ENCODE peak calls at places on chromosomes 2 and 18, in four cellular contexts. R is heart left ventricle, H is GM12864, E is RWPE1. J is an unnamed sample.

GRCh38 chr18:41121116-41121826 is 833.8 kb upstream of the PIK3C3 start:
- DNase-seq in R (no peak), H (no peak), E (no peak), J (no peak)

GRCh38 chr2:3680548-3681345 is 22.6 kb upstream of the DCDC2C start:
- DNase-seq in R (no peak), H (no peak), E (no peak), J (no peak)

GRCh38 chr2:69050802-69051201 is 37.8 kb downstream of the ANTXR1 start:
- DNase-seq in R (no peak), H (no peak), E (no peak), J (no peak)

GRCh38 chr18:32896781-32897547 is 124.1 kb upstream of the KLHL14 start:
- DNase-seq in R (no peak), H (no peak), E (no peak), J (no peak)

GRCh38 chr2:162103443-162104009 is 29.5 kb upstream of the DPP4 start:
- DNase-seq in R (no peak), H (no peak), E (no peak), J (no peak)

GRCh38 chr18:45464619-45465018 is 150.7 kb upstream of the SLC14A2 start:
- DNase-seq in R (no peak), H (no peak), E (no peak), J (no peak)

GRCh38 chr2:18993756-18994155 is 364.7 kb downstream of the OSR1 start:
- DNase-seq in R (no peak), H (no peak), E (no peak), J (no peak)

GRCh38 chr2:26693287-26693849 is 846 bp downstream of the KCNK3 start:
- DNase-seq in R (no peak), H (no peak), E (no peak), J (peak; percentile 37)

GRCh38 chr2:108074945-108075344 is 88.6 kb downstream of the SLC5A7 start:
- DNase-seq in R (no peak), H (no peak), E (no peak), J (no peak)

GRCh38 chr2:159030674-159031380 is 62.4 kb downstream of the TANC1 start:
- DNase-seq in R (peak; percentile 75), H (no peak), E (peak; percentile 60), J (no peak)

GRCh38 chr18:32093106-32093511 is 1.4 kb downstream of the RNF138 start:
- DNase-seq in R (peak; percentile 33), H (peak; percentile 57), E (peak; percentile 52), J (peak; percentile 50)

GRCh38 chr2:190283783-190284182 is 35.8 kb downstream of the HIBCH start:
- DNase-seq in R (no peak), H (no peak), E (peak; percentile 15), J (no peak)

GRCh38 chr2:30894498-30895119 is 87.4 kb upstream of the CAPN13 start:
- DNase-seq in R (no peak), H (no peak), E (no peak), J (no peak)

GRCh38 chr2:240142256-240142775 is 1.9 kb upstream of the OTOS start:
- DNase-seq in R (no peak), H (no peak), E (no peak), J (no peak)
- TF ChIP-seq CTCF in R (no peak), H (no peak), E (no peak), J (no peak)

DNA sequence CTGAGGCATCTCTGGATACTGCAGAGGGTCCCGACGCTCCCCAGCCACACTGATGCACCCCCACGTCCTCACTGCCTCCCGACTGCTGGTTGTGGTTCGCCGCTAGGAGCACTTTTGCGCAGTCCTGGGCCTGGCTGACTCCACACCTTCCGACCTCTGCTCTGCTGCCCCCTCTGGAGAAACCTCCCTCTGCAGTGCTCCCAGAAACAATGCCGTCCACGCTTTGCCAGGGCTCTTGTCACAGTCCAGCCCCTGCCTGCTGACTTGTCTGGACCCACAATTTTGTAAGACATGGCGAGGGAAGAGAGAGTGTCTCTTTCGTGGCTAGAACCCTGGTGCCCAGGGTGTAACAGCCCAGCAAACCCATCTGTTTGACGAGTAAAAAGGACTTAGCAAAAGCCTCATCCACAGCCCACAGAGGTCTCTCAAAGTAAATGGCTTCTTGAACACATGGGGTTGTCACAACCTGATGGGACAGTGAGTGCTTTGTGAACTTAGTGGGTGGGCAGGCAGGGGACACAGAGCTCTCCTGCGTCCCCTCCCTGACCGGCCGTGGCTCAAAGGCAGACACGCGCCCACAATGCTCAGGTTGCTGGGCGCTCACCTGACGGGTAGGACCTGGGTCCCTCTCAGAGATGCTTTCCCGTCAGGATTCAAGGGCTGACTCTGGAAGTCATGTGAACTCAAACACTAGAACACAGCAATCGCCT is 4.0 kb downstream of the COPS9 start:
- DNase-seq in R (peak; percentile 11), H (no peak), E (no peak), J (no peak)
- TF ChIP-seq CTCF in R (no peak), H (peak; percentile 19), E (no peak), J (no peak)

DNA sequence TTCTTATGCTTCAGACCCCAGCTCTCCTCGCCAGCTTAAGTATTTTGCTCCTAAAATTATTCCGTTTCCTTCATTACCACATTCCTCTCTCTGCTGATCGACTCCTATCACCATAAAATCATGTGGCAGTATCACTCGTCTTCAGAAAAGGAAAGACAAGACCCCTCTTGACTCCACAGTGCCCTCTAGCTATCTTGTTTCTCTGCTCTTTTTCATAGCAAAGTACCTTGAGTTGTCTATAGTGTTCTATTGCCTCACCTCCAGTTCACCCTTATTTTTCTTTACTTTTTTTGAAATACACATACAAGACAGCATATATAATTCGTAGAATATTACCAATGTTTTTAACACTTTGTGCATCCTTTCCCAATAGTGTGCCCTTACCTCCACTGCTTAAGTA is 273.2 kb upstream of the SIX3 start:
- DNase-seq in R (no peak), H (no peak), E (no peak), J (peak; percentile 29)
- TF ChIP-seq CTCF in R (no peak), H (peak; percentile 51), E (no peak), J (peak; percentile 36)

GRCh38 chr2:33365264-33365663 is 111.2 kb upstream of the RASGRP3 start:
- DNase-seq in R (no peak), H (no peak), E (no peak), J (no peak)
- TF ChIP-seq CTCF in R (no peak), H (no peak), E (no peak), J (no peak)

GRCh38 chr2:157592374-157592773 is 36.3 kb downstream of the ACVR1C start:
- DNase-seq in R (no peak), H (no peak), E (no peak), J (no peak)

GRCh38 chr2:157592983-157593382 is 35.7 kb downstream of the ACVR1C start:
- DNase-seq in R (no peak), H (no peak), E (no peak), J (no peak)

GRCh38 chr2:157593411-157593810 is 35.3 kb downstream of the ACVR1C start:
- DNase-seq in R (no peak), H (no peak), E (no peak), J (no peak)

GRCh38 chr2:157601807-157602206 is 26.9 kb downstream of the ACVR1C start:
- DNase-seq in R (no peak), H (no peak), E (no peak), J (no peak)

DNA sequence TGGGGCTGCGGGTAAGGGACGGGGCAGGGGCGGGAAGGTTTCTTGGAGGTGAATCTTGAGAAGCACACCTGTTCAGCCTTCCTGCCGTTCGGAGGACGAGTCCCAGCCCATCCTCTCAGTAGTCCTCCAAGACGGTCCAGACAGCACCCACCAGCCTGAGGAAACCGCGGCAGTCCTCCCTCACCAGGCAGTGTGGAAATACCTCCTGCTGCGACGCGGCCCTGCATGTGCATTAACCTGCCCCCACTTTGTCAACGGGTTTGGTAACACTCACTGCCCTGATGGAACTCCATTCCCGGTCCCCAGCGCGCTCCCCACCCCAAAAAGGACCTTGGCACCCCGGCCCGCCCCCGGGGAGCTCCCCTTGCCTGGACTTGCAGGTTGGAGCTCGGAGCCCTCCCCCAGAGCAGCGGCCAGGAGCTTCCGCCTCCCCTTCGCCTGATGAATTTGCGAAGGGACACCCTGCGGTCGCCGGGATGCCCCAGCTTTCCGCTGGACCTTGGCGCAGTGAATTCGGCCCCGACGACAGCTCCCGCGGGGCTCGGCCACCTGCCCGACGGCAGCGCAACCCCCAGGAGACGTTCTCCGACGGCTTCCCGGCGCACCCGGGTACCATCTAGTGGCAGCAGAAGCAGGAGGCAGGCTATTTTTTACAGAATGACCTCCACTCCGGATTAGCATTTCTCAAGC is 31.5 kb downstream of the ACVR1C start:
- DNase-seq in R (no peak), H (no peak), E (peak; percentile 46), J (peak; percentile 40)
- TF ChIP-seq CTCF in R (peak; percentile 23), H (peak; percentile 68), E (peak; percentile 9), J (peak; percentile 44)

DNA sequence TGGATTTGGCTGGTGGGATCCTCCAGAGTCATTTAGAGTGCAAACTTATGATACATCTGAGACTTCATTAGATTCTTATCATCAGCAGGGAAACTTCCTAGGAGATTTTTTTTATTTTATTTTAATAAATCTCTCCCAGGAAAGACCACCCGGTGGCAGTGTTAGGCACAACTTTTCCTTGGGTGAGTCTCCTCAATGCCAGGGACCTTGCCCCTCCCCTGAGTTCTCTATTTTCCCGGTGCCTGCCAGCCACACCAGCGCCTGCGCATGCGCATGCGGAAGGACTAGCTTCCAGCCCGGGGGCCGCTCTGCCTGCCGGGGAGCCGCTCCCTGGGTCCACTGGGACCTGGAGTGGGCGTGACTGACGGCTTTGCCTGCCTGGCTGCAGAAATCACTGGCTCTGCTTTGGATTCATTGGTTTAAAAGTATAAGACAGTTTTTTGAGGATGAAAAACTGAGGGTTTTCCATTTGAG is 86.6 kb downstream of the TMEM182 start:
- DNase-seq in R (peak; percentile 82), H (no peak), E (peak; percentile 82), J (peak; percentile 12)
- TF ChIP-seq CTCF in R (peak; percentile 9), H (no peak), E (no peak), J (no peak)